ENCODE peak calls at places on chromosomes 1 and 21, in ten cellular contexts. H is C1 segment of cervical spinal cord; N is NCI-H187; F is T1000; A is H9; Q is activated CD8-positive, alpha-beta memory T cell treated with anti-CD3 and anti-CD28 coated beads, Interleukin-2, amount 50 U/mL, for 48 hours; E is OCI-M1; P is cardiac fibroblast; S is ovary; W is epithelial cell of prostate. B is an unnamed sample.

GRCh38 chr1:159598196-159598595 is 10.6 kb downstream of the APCS start:
- DNase-seq in P (peak), E (no peak), S (no peak), A (no peak), Q (no peak), N (no peak), F (peak), W (peak), H (no peak), B (no peak)

GRCh38 chr1:107551491-107551890 is 410.7 kb downstream of the NTNG1 start:
- DNase-seq in F (no peak), N (no peak), A (no peak), P (no peak), Q (no peak), E (no peak), H (no peak), W (no peak), S (no peak), B (no peak)

GRCh38 chr1:168469690-168470089 is 74.1 kb downstream of the XCL2 start:
- DNase-seq in W (no peak), P (peak), H (no peak), N (no peak), F (no peak), E (peak), A (no peak), Q (peak), S (peak), B (peak)

GRCh38 chr1:2448098-2448445 is 28.0 kb upstream of the PLCH2 start:
- DNase-seq in F (no peak), W (no peak), N (no peak), H (no peak), A (peak), Q (no peak), E (peak), S (no peak), P (no peak), B (no peak)

GRCh38 chr1:33147997-33148314 is 33.9 kb downstream of the TRIM62 start:
- DNase-seq in Q (no peak), H (no peak), P (peak), S (no peak), F (no peak), A (no peak), N (no peak), E (peak), W (no peak), B (no peak)

GRCh38 chr21:22019766-22020165 is 1021.6 kb downstream of the NCAM2 start:
- DNase-seq in S (no peak), E (no peak), N (no peak), A (no peak), F (no peak), W (no peak), H (no peak), Q (no peak), P (peak), B (no peak)

GRCh38 chr1:183590225-183591191 is at the start of gene NCF2:
- DNase-seq in A (no peak), N (no peak), E (peak), S (no peak), F (no peak), P (no peak), H (peak), W (peak), Q (peak), B (peak)

GRCh38 chr21:44958471-44959191 is 18.8 kb downstream of the SLX9 start:
- DNase-seq in F (peak), H (no peak), P (peak), N (no peak), E (no peak), A (no peak), W (no peak), Q (no peak), S (peak), B (no peak)

GRCh38 chr1:246748867-246749266 is 24.7 kb downstream of the SCCPDH start:
- DNase-seq in A (no peak), H (no peak), F (peak), P (no peak), S (no peak), N (no peak), E (no peak), W (no peak), Q (no peak), B (no peak)